ENCODE peak calls at places on chromosomes 11 and 22, in four cellular contexts. M, S, Q and E are unnamed samples.

GRCh38 chr11:120331301-120331966 is 4.8 kb upstream of the ARHGEF12 start:
- DNase-seq in M (peak), Q (no peak), S (peak), E (peak)

GRCh38 chr11:113293936-113294335 is 20.4 kb upstream of the TTC12 start:
- DNase-seq in Q (no peak), S (no peak), M (no peak), E (no peak)

GRCh38 chr22:49209452-49210195 is 618.0 kb downstream of the BRD1 start:
- DNase-seq in Q (no peak), S (peak), M (no peak), E (no peak)

GRCh38 chr11:60498853-60499252 is 6.3 kb downstream of the MS4A12 start:
- DNase-seq in M (no peak), S (no peak), Q (no peak), E (no peak)

GRCh38 chr11:115774756-115775155 is 270.5 kb upstream of the CADM1 start:
- DNase-seq in M (no peak), Q (no peak), S (no peak), E (no peak)

GRCh38 chr11:59611570-59612565 is 3.7 kb downstream of the OSBP start:
- DNase-seq in Q (no peak), M (no peak), S (peak), E (peak)

GRCh38 chr11:133903056-133903455 is 53.7 kb downstream of the IGSF9B start:
- DNase-seq in Q (no peak), M (no peak), S (no peak), E (no peak)

GRCh38 chr11:87832216-87832615 is 343.0 kb downstream of the RAB38 start:
- DNase-seq in Q (no peak), M (no peak), S (no peak), E (no peak)

GRCh38 chr11:65613091-65613928 is 711 bp downstream of the MAP3K11 start:
- DNase-seq in M (no peak), S (peak), Q (peak), E (no peak)

DNA sequence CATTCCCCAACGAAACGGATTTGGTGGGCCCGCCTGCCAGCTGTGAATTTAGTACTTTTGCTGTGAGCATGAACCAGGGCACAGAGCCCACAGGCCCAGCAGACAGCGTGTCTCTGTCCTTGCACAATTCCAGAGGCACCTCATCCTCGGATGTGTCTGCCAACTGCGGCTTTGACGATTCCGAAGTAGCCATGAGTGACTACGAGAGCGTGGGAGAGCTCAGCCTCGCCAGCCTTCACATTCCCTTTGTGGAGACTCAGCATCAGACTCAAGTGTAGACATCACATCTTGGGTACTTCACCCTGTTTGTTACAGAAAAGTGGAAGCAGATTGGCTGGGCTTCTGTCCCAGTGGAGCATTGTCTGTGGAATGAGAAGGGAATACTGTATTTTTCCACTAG is 78.6 kb upstream of the MTNR1B start:
- DNase-seq in Q (no peak), M (no peak), S (no peak), E (no peak)
- H3K4me3 ChIP-seq in Q (no peak), M (no peak), S (no peak), E (no peak)

GRCh38 chr11:76781046-76781801 is 1.9 kb upstream of the TSKU start:
- DNase-seq in S (no peak), M (no peak), Q (no peak), E (no peak)

GRCh38 chr11:76781861-76782500 is 1.2 kb upstream of the TSKU start:
- DNase-seq in S (no peak), M (no peak), Q (no peak), E (no peak)

GRCh38 chr11:76783294-76783900 is at the start of gene TSKU:
- DNase-seq in S (no peak), M (peak), Q (peak), E (no peak)

GRCh38 chr11:76783901-76784813 is 1.0 kb downstream of the TSKU start:
- DNase-seq in Q (peak), M (peak), S (peak), E (peak)

DNA sequence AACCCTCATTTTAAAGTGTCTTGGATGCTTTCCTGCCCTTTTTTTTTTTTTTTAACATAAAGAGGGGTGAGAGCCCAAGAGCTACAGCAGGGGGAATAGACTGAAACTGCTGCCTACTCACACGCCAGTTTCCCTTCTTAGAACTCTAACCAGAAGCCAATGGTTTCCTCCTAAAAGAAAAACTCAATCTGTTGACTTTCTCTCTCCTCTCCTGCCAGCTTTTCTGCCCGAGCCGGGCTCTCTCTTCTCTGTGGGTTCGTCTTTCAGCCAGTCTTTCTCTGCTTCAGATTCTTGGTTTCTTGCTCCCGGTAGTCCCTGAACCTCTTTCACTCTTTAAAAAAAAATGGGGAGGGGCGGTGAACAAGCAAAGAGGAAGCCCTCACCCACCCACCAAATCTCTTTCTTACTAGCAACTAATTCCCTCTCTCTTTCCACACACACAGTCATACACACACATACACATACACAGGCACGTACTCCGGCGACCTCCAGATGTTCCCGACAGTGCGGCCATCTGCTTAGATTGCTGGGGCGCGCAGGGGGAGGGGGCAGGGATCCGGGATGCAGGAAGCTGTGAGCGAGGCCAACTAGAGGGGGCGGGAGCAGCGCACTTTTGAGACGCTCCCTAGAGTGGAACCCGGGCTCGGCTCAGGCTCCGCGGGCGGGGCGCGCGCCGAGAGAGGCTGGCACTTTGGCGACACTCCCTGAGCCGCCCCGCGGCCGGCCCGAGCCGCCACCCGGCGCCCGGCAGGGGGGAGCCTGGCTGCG is 446 bp upstream of the TSKU start:
- DNase-seq in M (peak), S (peak), Q (peak), E (peak)
- TF ChIP-seq CTCF in M (no peak), S (peak), Q (no peak), E (no peak)

DNA sequence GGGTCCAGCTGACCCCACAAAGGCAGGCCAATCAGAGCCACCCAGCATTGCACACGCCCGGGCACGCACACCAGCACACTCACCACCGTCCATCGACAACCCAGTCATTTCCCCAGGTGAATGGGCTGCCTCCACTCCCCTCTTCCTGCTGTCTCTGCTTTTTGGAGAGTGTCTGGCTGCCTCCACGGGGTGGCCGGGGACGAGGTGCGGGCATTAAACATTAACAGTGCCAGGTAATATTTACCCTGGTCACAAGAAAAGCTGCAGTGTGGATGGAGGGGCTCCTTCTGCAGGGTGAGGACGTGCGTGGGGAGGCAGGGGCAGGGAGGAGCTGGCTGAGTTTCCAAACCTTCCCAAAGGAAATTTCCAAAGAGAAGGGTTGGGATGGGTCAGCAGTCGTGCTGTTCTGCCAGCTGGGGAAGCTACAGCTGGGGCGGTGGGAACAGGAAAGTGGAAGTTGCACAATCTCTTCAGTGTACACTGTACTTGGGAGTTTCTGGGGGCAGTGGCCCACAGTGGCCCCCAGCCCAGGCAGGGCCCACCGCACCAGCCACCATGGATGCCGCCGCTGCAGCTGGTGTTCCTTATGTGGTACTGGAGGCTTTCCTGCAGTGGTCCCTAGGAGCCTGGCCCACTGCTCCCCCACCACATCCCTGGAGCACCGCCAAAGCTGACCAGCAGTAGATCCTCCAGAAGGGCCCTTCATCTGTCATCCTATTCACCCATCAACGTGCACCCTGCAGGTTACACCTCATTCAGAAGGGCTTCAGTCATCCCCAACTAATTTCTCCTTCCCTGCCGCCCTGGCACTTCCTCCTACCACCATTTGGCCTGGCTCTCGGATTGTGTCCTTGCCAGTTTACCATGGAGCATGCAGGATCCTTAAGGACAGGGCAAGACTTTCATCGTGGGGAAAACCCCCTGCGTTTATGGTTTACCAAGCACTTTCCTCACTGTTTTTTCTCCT is at the start of gene FXYD2:
- DNase-seq in M (no peak), Q (no peak), S (peak), E (peak)
- H3K4me3 ChIP-seq in M (no peak), Q (no peak), S (peak), E (no peak)

DNA sequence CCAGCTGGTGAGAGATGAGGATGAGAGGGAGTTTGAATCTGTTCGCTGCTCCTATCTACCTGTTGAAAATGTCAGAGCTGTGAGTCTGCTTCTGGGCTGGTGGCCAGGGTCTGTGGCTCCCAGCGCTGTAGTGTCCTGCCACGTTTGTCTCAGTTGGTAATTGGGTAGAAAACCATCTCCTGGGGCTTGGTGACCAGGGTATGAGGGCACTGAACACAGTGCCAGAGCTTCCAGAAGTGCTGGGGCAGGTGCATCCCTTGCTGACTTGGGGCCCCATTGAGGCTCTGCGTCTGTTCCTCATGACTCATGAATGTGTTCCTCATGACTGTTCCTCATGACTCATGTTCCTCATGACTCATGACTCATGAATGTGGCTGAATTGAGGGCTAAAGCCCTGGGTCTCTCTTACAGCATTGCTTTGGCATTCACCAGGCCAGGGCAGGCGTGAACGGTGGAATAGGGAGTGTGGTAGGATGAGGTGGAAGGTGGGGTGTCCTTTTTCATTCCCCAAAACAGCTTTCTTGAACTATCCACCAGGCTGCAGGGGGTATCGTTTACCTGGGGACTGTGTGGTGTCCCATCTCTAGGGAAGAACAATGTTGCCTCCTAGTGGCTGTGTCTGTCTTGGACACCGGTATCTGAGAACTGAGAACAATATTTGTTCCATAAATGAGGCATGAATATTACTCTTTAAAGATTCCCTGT is 139.5 kb downstream of the COMMD9 start:
- DNase-seq in S (peak), Q (peak), M (peak), E (peak)
- TF ChIP-seq CTCF in S (peak), Q (peak), M (peak), E (peak)

GRCh38 chr11:18253778-18254338 is 5.4 kb upstream of the SAA2 start:
- DNase-seq in Q (no peak), S (no peak), M (no peak), E (no peak)

GRCh38 chr11:18254781-18255361 is 6.4 kb upstream of the SAA2 start:
- DNase-seq in M (no peak), Q (no peak), S (no peak), E (no peak)

GRCh38 chr11:18264035-18264434 is 2.0 kb upstream of the SAA1 start:
- DNase-seq in M (no peak), S (no peak), Q (no peak), E (no peak)

GRCh38 chr11:18261721-18262120 is 4.3 kb upstream of the SAA1 start:
- DNase-seq in M (no peak), Q (no peak), S (no peak), E (no peak)

GRCh38 chr11:18259259-18259658 is 6.8 kb upstream of the SAA1 start:
- DNase-seq in M (no peak), Q (no peak), S (peak), E (no peak)
- H3K4me3 ChIP-seq in M (no peak), Q (no peak), S (no peak), E (no peak)

DNA sequence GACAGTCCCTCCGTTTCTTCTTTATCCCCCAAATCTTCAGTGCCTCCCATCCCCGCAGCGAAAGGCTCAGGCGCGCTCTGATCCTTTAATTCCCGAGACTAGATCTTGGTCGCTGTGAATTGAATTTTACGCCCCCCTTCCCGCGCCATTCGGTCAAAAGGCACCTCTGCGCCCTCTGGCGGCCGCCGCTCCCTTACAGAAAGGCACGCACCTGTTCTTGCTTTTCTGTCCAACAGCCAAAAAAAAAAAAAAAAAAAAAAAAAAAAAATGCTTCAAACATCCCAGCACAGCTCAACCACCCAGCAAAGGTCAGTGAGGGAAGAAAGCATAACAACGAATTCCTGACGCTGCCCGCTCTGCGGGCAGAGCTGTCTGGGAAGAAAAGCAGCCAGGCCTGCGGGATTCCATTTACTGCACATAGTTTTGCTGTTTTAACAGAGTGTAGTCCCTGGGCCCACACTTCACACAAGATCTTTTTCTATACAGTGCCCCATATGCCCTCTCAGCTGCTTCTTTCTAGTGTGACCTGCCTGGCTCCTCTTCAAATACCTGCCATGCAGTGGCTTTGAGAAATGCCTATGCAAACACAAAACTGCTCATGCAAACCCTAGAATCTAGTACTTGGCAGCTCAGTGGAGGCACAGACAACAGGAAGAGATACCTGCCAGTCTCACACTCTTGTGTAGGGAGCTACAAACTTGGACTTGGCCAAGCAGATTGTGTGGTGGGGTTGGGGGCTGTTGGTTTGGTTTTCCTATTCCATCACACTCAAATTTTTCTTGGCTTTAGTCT is 1.3 kb upstream of the ESAM start:
- DNase-seq in M (peak), S (peak), Q (peak), E (peak)
- TF ChIP-seq CTCF in M (peak), S (peak), Q (peak), E (peak)

GRCh38 chr11:63574856-63575602 is 11.8 kb upstream of the PLAAT2 start:
- DNase-seq in M (peak), S (no peak), Q (no peak), E (peak)
- H3K4me3 ChIP-seq in M (no peak), S (no peak), Q (no peak), E (peak)

DNA sequence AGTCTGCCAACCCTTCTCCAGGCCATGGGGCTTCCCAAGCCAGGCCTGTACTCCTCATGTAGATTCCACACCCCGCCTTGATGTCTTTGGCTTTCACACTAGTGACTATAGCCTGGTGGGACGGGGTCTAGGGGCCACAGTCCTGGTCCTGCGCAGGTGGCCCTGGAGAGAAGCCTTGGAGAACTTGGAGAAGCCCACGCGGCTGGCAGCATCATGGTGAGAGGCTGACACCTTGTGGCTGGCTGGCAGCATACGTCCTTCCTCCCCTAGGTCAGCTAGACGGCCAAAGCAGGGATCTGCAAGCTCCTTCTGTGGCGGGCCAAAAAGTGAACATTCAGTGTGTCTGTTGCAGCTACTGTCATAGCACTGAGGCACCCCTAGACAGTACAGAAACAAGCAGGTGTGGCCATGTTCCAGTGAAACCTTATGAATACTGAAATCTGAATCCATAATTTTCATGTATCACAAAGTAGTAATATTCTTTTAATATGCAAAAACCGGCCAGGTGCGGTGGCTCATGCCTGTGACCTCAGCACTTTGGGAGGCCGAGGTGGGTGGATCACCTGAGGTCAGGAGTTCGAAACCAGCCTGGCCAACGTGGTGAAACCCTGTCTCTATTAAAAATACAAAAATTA is 42.0 kb downstream of the FAM83F start:
- DNase-seq in M (peak), S (peak), Q (peak), E (peak)
- TF ChIP-seq CTCF in M (peak), S (peak), Q (peak), E (peak)

DNA sequence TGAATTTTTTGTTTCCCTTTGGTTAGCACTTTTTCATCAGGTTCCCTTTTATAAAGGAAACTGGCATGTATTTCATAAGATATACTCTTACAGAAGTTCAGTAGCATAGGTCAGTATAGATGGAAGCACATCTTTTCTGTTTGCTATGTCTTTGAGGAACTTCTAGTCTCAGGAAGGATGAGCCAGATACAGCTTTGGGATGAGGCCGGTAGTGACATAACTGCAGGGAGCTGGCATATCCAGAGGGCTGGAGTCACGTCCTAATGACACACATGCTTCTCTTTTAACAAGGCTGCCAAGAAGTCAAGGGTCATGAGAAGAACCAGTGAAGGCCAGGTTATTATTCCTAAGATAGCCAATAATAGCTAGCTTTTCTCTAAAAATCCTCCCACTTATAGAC is 33.3 kb upstream of the ADSL start:
- DNase-seq in Q (no peak), M (no peak), S (no peak), E (no peak)
- H3K4me3 ChIP-seq in Q (no peak), M (no peak), S (no peak), E (no peak)

GRCh38 chr22:38725900-38726655 is 20.3 kb downstream of the GTPBP1 start:
- DNase-seq in S (no peak), M (no peak), Q (no peak), E (no peak)

GRCh38 chr22:38727530-38728451 is 22.0 kb downstream of the GTPBP1 start:
- DNase-seq in M (no peak), Q (no peak), S (no peak), E (no peak)

GRCh38 chr22:38724176-38724575 is 18.4 kb downstream of the GTPBP1 start:
- DNase-seq in M (no peak), S (no peak), Q (no peak), E (no peak)

GRCh38 chr22:38727123-38727522 is 21.4 kb downstream of the GTPBP1 start:
- DNase-seq in M (no peak), Q (no peak), S (no peak), E (no peak)

GRCh38 chr22:38724926-38725571 is 19.3 kb downstream of the GTPBP1 start:
- DNase-seq in S (no peak), M (peak), Q (peak), E (peak)
- TF ChIP-seq CTCF in S (peak), M (peak), Q (peak), E (peak)